ENCODE peak calls at places on chromosomes 6 and 20, in nine cellular contexts. One of them, this sample, is unnamed. For H3K9me3, the result is how much of the 10 kb centered on the place peaks cover.

GRCh38 chr6:136723780-136724179 is 68.5 kb downstream of the MAP3K5 start:
- DNase-seq in heart left ventricle: no peak
- DNase-seq in uterus: no peak
- DNase-seq in IMR-90: no peak
- DNase-seq in ovary: no peak
- DNase-seq in stomach: no peak
- DNase-seq in A549: no peak
- DNase-seq in Peyer's patch: no peak
- DNase-seq in HCT116: no peak
- DNase-seq in this sample: no peak

GRCh38 chr6:143098054-143098673 is 37.5 kb downstream of the AIG1 start:
- DNase-seq in IMR-90: no peak
- DNase-seq in stomach: no peak
- DNase-seq in A549: no peak
- DNase-seq in heart left ventricle: no peak
- DNase-seq in HCT116: no peak
- DNase-seq in uterus: no peak
- DNase-seq in ovary: no peak
- DNase-seq in Peyer's patch: no peak
- DNase-seq in this sample: no peak

GRCh38 chr20:34271961-34272360 is 30.7 kb downstream of the ASIP start:
- DNase-seq in ovary: no peak
- DNase-seq in Peyer's patch: no peak
- DNase-seq in stomach: no peak
- DNase-seq in uterus: no peak
- DNase-seq in HCT116: no peak
- DNase-seq in A549: no peak
- DNase-seq in IMR-90: peak
- DNase-seq in heart left ventricle: no peak
- DNase-seq in this sample: no peak

GRCh38 chr6:40308533-40309306 is 278.4 kb downstream of the LRFN2 start:
- DNase-seq in uterus: peak
- DNase-seq in ovary: peak
- DNase-seq in heart left ventricle: no peak
- DNase-seq in IMR-90: peak
- DNase-seq in Peyer's patch: peak
- DNase-seq in HCT116: peak
- DNase-seq in stomach: peak
- DNase-seq in A549: peak
- DNase-seq in this sample: peak

GRCh38 chr6:150868759-150869158 is 3.3 kb downstream of the MTHFD1L start:
- DNase-seq in ovary: no peak
- DNase-seq in IMR-90: no peak
- DNase-seq in uterus: no peak
- DNase-seq in heart left ventricle: no peak
- DNase-seq in stomach: no peak
- DNase-seq in Peyer's patch: no peak
- DNase-seq in HCT116: no peak
- DNase-seq in A549: no peak
- DNase-seq in this sample: no peak

GRCh38 chr20:63453029-63453523 is 19.4 kb downstream of the KCNQ2 start:
- DNase-seq in ovary: no peak
- DNase-seq in Peyer's patch: no peak
- DNase-seq in heart left ventricle: no peak
- DNase-seq in A549: peak
- DNase-seq in stomach: no peak
- DNase-seq in uterus: no peak
- DNase-seq in IMR-90: no peak
- DNase-seq in HCT116: no peak
- DNase-seq in this sample: no peak

GRCh38 chr6:11632231-11632630 is 94.7 kb downstream of the TMEM170B start:
- DNase-seq in uterus: no peak
- DNase-seq in HCT116: peak
- DNase-seq in A549: peak
- DNase-seq in heart left ventricle: no peak
- DNase-seq in ovary: no peak
- DNase-seq in stomach: peak
- DNase-seq in Peyer's patch: peak
- DNase-seq in IMR-90: peak
- DNase-seq in this sample: no peak

GRCh38 chr6:123380257-123380656 is 256.5 kb downstream of the TRDN start:
- DNase-seq in A549: no peak
- DNase-seq in IMR-90: no peak
- DNase-seq in heart left ventricle: no peak
- DNase-seq in ovary: no peak
- DNase-seq in Peyer's patch: no peak
- DNase-seq in HCT116: no peak
- DNase-seq in stomach: no peak
- DNase-seq in uterus: no peak
- DNase-seq in this sample: peak

GRCh38 chr6:12138377-12138776 is 126.3 kb downstream of the HIVEP1 start:
- DNase-seq in ovary: no peak
- DNase-seq in heart left ventricle: no peak
- DNase-seq in Peyer's patch: no peak
- DNase-seq in IMR-90: no peak
- DNase-seq in A549: no peak
- DNase-seq in HCT116: no peak
- DNase-seq in uterus: no peak
- DNase-seq in stomach: no peak
- DNase-seq in this sample: no peak

GRCh38 chr6:142300758-142301251 is 1.0 kb upstream of the ADGRG6 start:
- DNase-seq in heart left ventricle: peak
- DNase-seq in HCT116: peak
- DNase-seq in Peyer's patch: peak
- DNase-seq in ovary: peak
- DNase-seq in IMR-90: peak
- DNase-seq in A549: peak
- DNase-seq in stomach: peak
- DNase-seq in uterus: no peak
- DNase-seq in this sample: no peak

DNA sequence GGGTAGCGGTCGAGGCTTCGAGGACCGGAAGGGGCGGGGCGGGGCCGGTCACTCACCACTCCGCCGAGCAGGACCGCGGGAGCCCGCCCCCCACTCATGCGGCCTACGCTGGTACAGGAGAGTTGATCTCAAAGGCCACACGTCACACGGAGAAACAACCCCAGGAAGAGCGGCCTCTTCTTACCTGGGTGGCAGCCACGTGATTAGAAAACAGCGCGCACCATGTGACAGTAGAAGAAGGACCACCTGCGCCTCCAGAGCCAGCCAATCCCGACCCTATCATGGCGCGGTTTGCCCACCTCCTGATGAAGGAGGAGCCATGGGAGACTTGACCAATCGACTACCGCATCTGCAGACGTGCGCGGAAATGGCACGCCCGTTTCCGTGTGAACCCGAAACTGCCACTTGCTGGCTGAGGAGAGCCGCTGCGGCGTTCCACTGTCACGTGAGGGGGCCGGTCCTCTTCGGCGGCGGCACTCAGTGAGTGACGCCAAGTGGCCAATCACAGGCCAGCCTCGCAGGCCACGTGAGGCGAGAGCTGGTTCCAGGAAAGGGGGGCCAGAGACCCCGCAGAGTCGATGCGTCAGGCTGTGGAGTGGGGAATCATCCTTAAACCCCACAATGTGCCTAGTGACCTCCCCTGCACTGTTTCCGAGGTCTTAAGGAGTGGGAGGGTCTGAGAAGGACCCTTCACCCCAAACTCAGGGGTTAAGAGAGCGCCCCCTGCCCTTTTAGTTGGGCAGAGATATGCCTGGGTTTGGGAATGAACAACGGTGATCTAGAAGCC is at the start of gene CUTA:
- DNase-seq in heart left ventricle: peak
- DNase-seq in A549: peak
- DNase-seq in uterus: peak
- DNase-seq in ovary: peak
- DNase-seq in Peyer's patch: peak
- DNase-seq in IMR-90: peak
- DNase-seq in HCT116: peak
- DNase-seq in stomach: peak
- DNase-seq in this sample: peak
- TF ChIP-seq POLR2A in heart left ventricle: peak
- TF ChIP-seq POLR2A in A549: peak
- TF ChIP-seq POLR2A in uterus: peak
- TF ChIP-seq POLR2A in ovary: peak
- TF ChIP-seq POLR2A in Peyer's patch: peak
- TF ChIP-seq POLR2A in IMR-90: no peak
- TF ChIP-seq POLR2A in HCT116: peak
- TF ChIP-seq POLR2A in stomach: peak
- TF ChIP-seq POLR2A in this sample: peak

GRCh38 chr20:44475694-44476560 is at the start of gene TTPAL:
- DNase-seq in A549: peak
- DNase-seq in IMR-90: peak
- DNase-seq in stomach: peak
- DNase-seq in heart left ventricle: peak
- DNase-seq in ovary: peak
- DNase-seq in Peyer's patch: peak
- DNase-seq in uterus: peak
- DNase-seq in HCT116: peak
- DNase-seq in this sample: peak
- TF ChIP-seq CTCF in A549: peak
- TF ChIP-seq CTCF in IMR-90: peak
- TF ChIP-seq CTCF in stomach: no peak
- TF ChIP-seq CTCF in heart left ventricle: peak
- TF ChIP-seq CTCF in ovary: peak
- TF ChIP-seq CTCF in Peyer's patch: peak
- TF ChIP-seq CTCF in uterus: peak
- TF ChIP-seq CTCF in HCT116: peak
- TF ChIP-seq CTCF in this sample: peak

GRCh38 chr6:155270566-155271091 is 6.8 kb downstream of the CLDN20 start:
- DNase-seq in HCT116: no peak
- DNase-seq in A549: no peak
- DNase-seq in Peyer's patch: no peak
- DNase-seq in IMR-90: no peak
- DNase-seq in heart left ventricle: no peak
- DNase-seq in uterus: no peak
- DNase-seq in stomach: no peak
- DNase-seq in ovary: no peak
- DNase-seq in this sample: no peak
- H3K9me3 ChIP-seq in HCT116: under half
- H3K9me3 ChIP-seq in A549: under half
- H3K9me3 ChIP-seq in Peyer's patch: under half
- H3K9me3 ChIP-seq in IMR-90: under half
- H3K9me3 ChIP-seq in heart left ventricle: under half
- H3K9me3 ChIP-seq in uterus: under half
- H3K9me3 ChIP-seq in stomach: under half
- H3K9me3 ChIP-seq in ovary: under half
- H3K9me3 ChIP-seq in this sample: under half

DNA sequence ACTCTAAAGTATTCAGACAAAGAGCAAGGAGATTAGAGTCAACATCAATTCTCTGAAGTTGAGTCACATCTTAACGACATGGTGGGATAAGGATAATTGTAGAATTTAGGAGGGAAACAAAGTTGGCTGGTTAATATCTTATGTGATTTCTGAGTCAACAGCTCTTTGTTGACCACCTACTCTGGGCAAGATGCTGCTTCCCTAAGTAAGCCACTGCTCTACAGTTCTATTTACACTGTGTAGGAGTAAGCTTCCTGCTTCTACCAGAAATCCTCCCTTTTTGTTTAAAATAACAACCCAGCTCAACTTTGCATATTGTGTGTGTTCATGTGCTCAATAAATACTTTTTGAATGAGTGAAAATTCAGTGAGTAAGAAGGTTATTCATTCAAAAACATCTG is 3.1 kb downstream of the HS3ST5 start:
- DNase-seq in ovary: no peak
- DNase-seq in A549: no peak
- DNase-seq in heart left ventricle: no peak
- DNase-seq in Peyer's patch: no peak
- DNase-seq in IMR-90: peak
- DNase-seq in stomach: no peak
- DNase-seq in uterus: no peak
- DNase-seq in HCT116: no peak
- DNase-seq in this sample: no peak
- TF ChIP-seq POLR2A in ovary: no peak
- TF ChIP-seq POLR2A in A549: no peak
- TF ChIP-seq POLR2A in heart left ventricle: no peak
- TF ChIP-seq POLR2A in Peyer's patch: no peak
- TF ChIP-seq POLR2A in IMR-90: no peak
- TF ChIP-seq POLR2A in stomach: no peak
- TF ChIP-seq POLR2A in uterus: no peak
- TF ChIP-seq POLR2A in HCT116: no peak
- TF ChIP-seq POLR2A in this sample: no peak

GRCh38 chr6:65638047-65638831 is 68.8 kb downstream of the EYS start:
- DNase-seq in Peyer's patch: no peak
- DNase-seq in A549: no peak
- DNase-seq in heart left ventricle: no peak
- DNase-seq in uterus: no peak
- DNase-seq in IMR-90: no peak
- DNase-seq in ovary: no peak
- DNase-seq in HCT116: no peak
- DNase-seq in stomach: no peak
- DNase-seq in this sample: peak
- TF ChIP-seq CTCF in Peyer's patch: no peak
- TF ChIP-seq CTCF in A549: no peak
- TF ChIP-seq CTCF in heart left ventricle: no peak
- TF ChIP-seq CTCF in uterus: no peak
- TF ChIP-seq CTCF in IMR-90: no peak
- TF ChIP-seq CTCF in ovary: no peak
- TF ChIP-seq CTCF in HCT116: no peak
- TF ChIP-seq CTCF in stomach: no peak
- TF ChIP-seq CTCF in this sample: no peak